ENCODE peak calls at places on chromosomes 7 and 10, in five cellular contexts. A is ovary, H is RWPE1, C is spleen, Q is GM12878. L is an unnamed sample.

GRCh38 chr10:27742195-27742925 is 3.3 kb downstream of the MKX start:
- DNase-seq in A (peak; percentile 86), H (peak; percentile 70), C (peak; percentile 92), Q (peak; percentile 38), L (peak; percentile 88)

GRCh38 chr7:44990520-44991023 is 9.4 kb upstream of the CCM2 start:
- DNase-seq in Q (no peak), C (peak; percentile 12), A (no peak), H (no peak), L (no peak)

GRCh38 chr10:10782603-10783002 is 235.1 kb upstream of the CELF2 start:
- DNase-seq in H (no peak), A (no peak), C (no peak), Q (no peak), L (no peak)

GRCh38 chr10:91415816-91416215 is 5.7 kb downstream of the HECTD2 start:
- DNase-seq in C (no peak), Q (no peak), A (no peak), H (no peak), L (no peak)

GRCh38 chr10:106711313-106711906 is 453.1 kb downstream of the SORCS1 start:
- DNase-seq in C (no peak), H (peak; percentile 39), Q (no peak), A (no peak), L (peak; percentile 38)

GRCh38 chr10:126463306-126463705 is 75.0 kb upstream of the ADAM12 start:
- DNase-seq in H (no peak), A (no peak), C (no peak), Q (no peak), L (no peak)

GRCh38 chr7:79593819-79594218 is 140.4 kb upstream of the MAGI2 start:
- DNase-seq in A (no peak), C (no peak), H (no peak), Q (no peak), L (no peak)

GRCh38 chr10:525565-526315 is 163.7 kb downstream of the DIP2C start:
- DNase-seq in A (no peak), Q (no peak), C (peak; percentile 62), H (peak; percentile 13), L (no peak)

GRCh38 chr10:122441961-122442360 is 12.5 kb upstream of the ARMS2 start:
- DNase-seq in H (peak; percentile 84), C (no peak), Q (no peak), A (no peak), L (no peak)

GRCh38 chr10:75288140-75288711 is 52.5 kb upstream of the COMTD1 start:
- DNase-seq in Q (no peak), C (no peak), H (no peak), A (no peak), L (no peak)

GRCh38 chr10:25536027-25536426 is 361.2 kb downstream of the GPR158 start:
- DNase-seq in H (no peak), A (no peak), Q (no peak), C (no peak), L (no peak)

GRCh38 chr7:143252002-143252401 is 11.2 kb upstream of the GSTK1 start:
- DNase-seq in H (no peak), A (no peak), C (no peak), Q (no peak), L (no peak)

GRCh38 chr10:110006358-110007170 is 1.2 kb upstream of the ADD3 start:
- DNase-seq in H (peak; percentile 30), A (no peak), C (no peak), Q (no peak), L (peak; percentile 9)

GRCh38 chr7:110522061-110522750 is 568.7 kb upstream of the LRRN3 start:
- DNase-seq in C (no peak), Q (no peak), H (no peak), A (no peak), L (no peak)

GRCh38 chr7:102883098-102883860 is 29.5 kb upstream of the LRRC17 start:
- DNase-seq in Q (no peak), A (no peak), C (no peak), H (peak; percentile 52), L (no peak)

GRCh38 chr7:158076656-158077055 is 511.0 kb downstream of the PTPRN2 start:
- DNase-seq in C (peak; percentile 70), Q (no peak), A (no peak), H (no peak), L (no peak)

GRCh38 chr7:88203401-88203800 is 16.4 kb downstream of the SRI start:
- DNase-seq in C (no peak), A (no peak), H (no peak), Q (no peak), L (no peak)

GRCh38 chr7:107581387-107582013 is 1.5 kb downstream of the BCAP29 start:
- DNase-seq in Q (no peak), A (no peak), C (no peak), H (no peak), L (no peak)

GRCh38 chr10:115846528-115846927 is 426.5 kb downstream of the GFRA1 start:
- DNase-seq in Q (no peak), H (no peak), A (no peak), C (no peak), L (no peak)

GRCh38 chr7:33904680-33905388 is 505 bp upstream of the BMPER start:
- DNase-seq in C (peak; percentile 79), A (peak; percentile 61), Q (no peak), H (peak; percentile 20), L (peak; percentile 45)

GRCh38 chr7:29915481-29916215 is 74.0 kb downstream of the SCRN1 start:
- DNase-seq in A (no peak), H (no peak), Q (no peak), C (no peak), L (no peak)

GRCh38 chr7:151871904-151872303 is 5.0 kb downstream of the PRKAG2 start:
- DNase-seq in H (no peak), C (peak; percentile 43), A (no peak), Q (no peak), L (no peak)

GRCh38 chr10:45377858-45378257 is 3.8 kb downstream of the ALOX5 start:
- DNase-seq in H (no peak), A (no peak), Q (no peak), C (peak; percentile 77), L (no peak)

GRCh38 chr10:74104480-74104879 is 46.1 kb downstream of the AP3M1 start:
- DNase-seq in C (no peak), A (no peak), H (no peak), Q (no peak), L (no peak)

GRCh38 chr10:74104996-74105395 is 45.6 kb downstream of the AP3M1 start:
- DNase-seq in A (no peak), C (no peak), Q (no peak), H (no peak), L (no peak)

GRCh38 chr10:74107391-74107790 is 43.2 kb downstream of the AP3M1 start:
- DNase-seq in H (no peak), A (no peak), Q (no peak), C (no peak), L (no peak)

GRCh38 chr10:74099836-74100235 is 50.8 kb downstream of the AP3M1 start:
- DNase-seq in H (no peak), A (no peak), C (no peak), Q (no peak), L (no peak)

GRCh38 chr10:74103560-74104248 is 46.9 kb downstream of the AP3M1 start:
- DNase-seq in A (no peak), H (no peak), C (no peak), Q (no peak), L (no peak)
- TF ChIP-seq CTCF in A (no peak), H (peak; percentile 21), C (peak; percentile 24), Q (peak; percentile 52), L (no peak)

GRCh38 chr7:17108049-17108584 is 190.3 kb upstream of the AHR start:
- DNase-seq in H (no peak), A (no peak), C (no peak), Q (no peak), L (no peak)
- TF ChIP-seq CTCF in H (no peak), A (no peak), C (no peak), Q (no peak), L (no peak)

GRCh38 chr7:5665106-5666025 is 116.1 kb downstream of the RNF216 start:
- DNase-seq in H (peak; percentile 73), C (no peak), Q (peak; percentile 53), A (peak; percentile 74), L (peak; percentile 80)
- TF ChIP-seq CTCF in H (peak; percentile 93), C (peak; percentile 93), Q (peak; percentile 82), A (peak; percentile 92), L (peak; percentile 80)

GRCh38 chr7:128275651-128276050 is 34.6 kb downstream of the LEP start:
- DNase-seq in C (peak; percentile 47), H (no peak), Q (no peak), A (no peak), L (no peak)
- TF ChIP-seq CTCF in C (no peak), H (no peak), Q (no peak), A (no peak), L (no peak)

DNA sequence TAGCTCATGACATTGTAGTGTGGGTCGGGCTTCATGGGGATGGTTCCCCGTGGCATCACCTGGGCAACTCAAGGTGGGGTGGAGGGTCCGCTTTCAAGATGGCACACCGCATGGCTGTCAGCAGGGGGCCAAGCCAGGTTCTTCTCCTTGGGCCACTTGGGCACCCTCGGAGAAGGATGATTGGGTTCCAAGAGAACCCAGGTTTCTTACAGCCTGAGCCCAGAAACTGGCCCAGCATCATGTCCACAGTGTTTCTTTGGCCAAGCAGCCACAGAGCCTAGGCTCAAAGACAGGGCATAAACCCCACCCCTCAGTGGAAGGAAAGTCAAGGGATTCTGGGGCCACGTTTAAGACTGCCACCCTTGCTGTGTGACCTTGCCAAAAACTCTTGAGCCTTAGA is 110.6 kb downstream of the PTPN20 start:
- DNase-seq in A (no peak), H (no peak), C (peak; percentile 34), Q (no peak), L (peak; percentile 3)
- TF ChIP-seq CTCF in A (no peak), H (no peak), C (no peak), Q (no peak), L (peak; percentile 39)

GRCh38 chr10:64426745-64427144 is 905.5 kb downstream of the REEP3 start:
- DNase-seq in H (no peak), A (no peak), C (no peak), Q (no peak), L (no peak)

GRCh38 chr10:64430690-64431323 is 909.6 kb downstream of the REEP3 start:
- DNase-seq in A (no peak), H (no peak), Q (no peak), C (no peak), L (peak; percentile 61)
- TF ChIP-seq CTCF in A (no peak), H (no peak), Q (peak; percentile 17), C (no peak), L (peak; percentile 52)

GRCh38 chr10:96598841-96599240 is 12.0 kb upstream of the TM9SF3 start:
- DNase-seq in H (no peak), Q (no peak), A (no peak), C (no peak), L (no peak)
- TF ChIP-seq CTCF in H (no peak), Q (no peak), A (no peak), C (no peak), L (no peak)

L was measured in endothelial cell.